ENCODE peak calls at places on chromosomes 16 and 17, in four cellular contexts. A is mesendoderm, C is Kasumi-1, Z is neural progenitor cell. J is an unnamed sample.

GRCh38 chr16:6827272-6827671 is 505.4 kb upstream of the RBFOX1 start:
- DNase-seq in A (peak; percentile 41), Z (no peak), C (no peak), J (no peak)

GRCh38 chr17:47875011-47875471 is 21.0 kb upstream of the SP2 start:
- DNase-seq in Z (no peak), A (no peak), C (no peak), J (no peak)

GRCh38 chr16:16019488-16019887 is 70.1 kb downstream of the ABCC1 start:
- DNase-seq in A (no peak), C (no peak), Z (no peak), J (no peak)

GRCh38 chr16:66270333-66270927 is 96.1 kb upstream of the CDH5 start:
- DNase-seq in C (peak; percentile 64), A (peak; percentile 91), Z (peak; percentile 86), J (peak; percentile 97)

GRCh38 chr17:31743767-31744166 is 115.3 kb downstream of the COPRS start:
- DNase-seq in A (peak; percentile 25), Z (peak; percentile 34), C (no peak), J (peak; percentile 39)

GRCh38 chr16:58476791-58477190 is 23.2 kb upstream of the NDRG4 start:
- DNase-seq in Z (no peak), C (no peak), A (no peak), J (no peak)

GRCh38 chr17:45127583-45128300 is 4.6 kb downstream of the PLCD3 start:
- DNase-seq in A (peak; percentile 45), C (no peak), Z (peak; percentile 51), J (peak; percentile 69)

GRCh38 chr17:53896047-53896446 is 73.3 kb downstream of the KIF2B start:
- DNase-seq in A (peak; percentile 5), C (no peak), Z (no peak), J (no peak)

GRCh38 chr16:24539295-24539849 is at the start of gene RBBP6:
- DNase-seq in C (peak; percentile 62), Z (peak; percentile 99), A (peak; percentile 98), J (peak; percentile 94)

GRCh38 chr17:68518063-68518815 is 6.0 kb downstream of the PRKAR1A start:
- DNase-seq in C (no peak), A (peak; percentile 40), Z (no peak), J (no peak)

GRCh38 chr17:34254651-34255380 is at the start of gene CCL2:
- DNase-seq in A (peak; percentile 96), C (peak; percentile 22), Z (peak; percentile 73), J (peak; percentile 52)

GRCh38 chr17:31489295-31490018 is 98.0 kb downstream of the RAB11FIP4 start:
- DNase-seq in Z (peak; percentile 62), C (no peak), A (peak; percentile 93), J (peak; percentile 89)

GRCh38 chr16:57324649-57325223 is 33.8 kb upstream of the CCL22 start:
- DNase-seq in C (no peak), Z (no peak), A (no peak), J (no peak)

GRCh38 chr17:7955414-7956042 is 23.5 kb downstream of the CNTROB start:
- DNase-seq in A (no peak), Z (no peak), C (no peak), J (no peak)

GRCh38 chr16:90023078-90023447 is 3.8 kb upstream of the DBNDD1 start:
- DNase-seq in Z (no peak), A (no peak), C (no peak), J (no peak)

GRCh38 chr16:19697756-19698318 is 20.2 kb downstream of the KNOP1 start:
- DNase-seq in A (no peak), C (no peak), Z (no peak), J (no peak)

GRCh38 chr16:24537474-24538337 is 1.7 kb upstream of the RBBP6 start:
- DNase-seq in C (no peak), Z (no peak), A (no peak), J (no peak)

GRCh38 chr16:53784312-53784711 is 80.4 kb downstream of the FTO start:
- DNase-seq in A (no peak), Z (no peak), C (no peak), J (no peak)

GRCh38 chr17:5418858-5419355 is 555 bp downstream of the NUP88 start:
- DNase-seq in A (peak; percentile 54), Z (no peak), C (peak; percentile 23), J (peak; percentile 20)

GRCh38 chr17:8362651-8363332 is 13.7 kb downstream of the KRABD2 start:
- DNase-seq in Z (no peak), C (no peak), A (no peak), J (no peak)

J was measured in H7.